ENCODE peak calls at places on chromosome 5, in six cellular contexts. E is body of pancreas, T is small intestine, C is choroid plexus epithelial cell, F is heart right ventricle, D is cardiac fibroblast. Q is an unnamed sample.

GRCh38 chr5:172383231-172383802 is 71.0 kb downstream of the SH3PXD2B start:
- DNase-seq in T (peak; percentile 76), F (no peak), C (peak; percentile 51), D (peak; percentile 80), E (peak; percentile 53), Q (peak; percentile 40)

GRCh38 chr5:111853748-111854147 is 96.8 kb upstream of the NREP start:
- DNase-seq in F (peak; percentile 18), E (no peak), T (no peak), C (peak; percentile 44), D (peak; percentile 66), Q (no peak)

GRCh38 chr5:62284946-62285891 is 20.8 kb upstream of the KIF2A start:
- DNase-seq in T (no peak), E (no peak), F (no peak), D (no peak), C (no peak), Q (no peak)

GRCh38 chr5:107535849-107536248 is 134.9 kb downstream of the EFNA5 start:
- DNase-seq in E (no peak), T (no peak), D (no peak), C (no peak), F (no peak), Q (no peak)

GRCh38 chr5:138450971-138451370 is 12.1 kb downstream of the REEP2 start:
- DNase-seq in E (no peak), F (no peak), C (no peak), D (no peak), T (no peak), Q (no peak)

GRCh38 chr5:141914154-141914743 is 9.4 kb upstream of the DELE1 start:
- DNase-seq in F (peak; percentile 25), E (peak; percentile 33), D (no peak), T (peak; percentile 49), C (peak; percentile 22), Q (no peak)

GRCh38 chr5:142053434-142054253 is 40.8 kb upstream of the GNPDA1 start:
- DNase-seq in F (peak; percentile 12), E (no peak), C (peak; percentile 40), D (peak; percentile 82), T (peak; percentile 17), Q (no peak)

GRCh38 chr5:77138981-77139380 is 51.9 kb upstream of the ZBED3 start:
- DNase-seq in D (peak; percentile 52), E (peak; percentile 12), C (peak; percentile 97), T (no peak), F (no peak), Q (peak; percentile 90)

GRCh38 chr5:143030349-143030748 is 260.2 kb downstream of the ARHGAP26 start:
- DNase-seq in T (no peak), E (no peak), F (no peak), D (no peak), C (no peak), Q (no peak)

GRCh38 chr5:169909945-169910344 is 70.3 kb downstream of the INSYN2B start:
- DNase-seq in D (no peak), E (no peak), T (no peak), C (no peak), F (no peak), Q (no peak)

GRCh38 chr5:126736141-126736540 is 40.8 kb upstream of the LMNB1 start:
- DNase-seq in D (no peak), T (no peak), C (no peak), F (no peak), E (no peak), Q (no peak)

GRCh38 chr5:154756871-154757646 is 1.9 kb downstream of the LARP1 start:
- DNase-seq in E (peak; percentile 63), C (peak; percentile 46), D (peak; percentile 37), F (peak; percentile 56), T (peak; percentile 55), Q (no peak)

GRCh38 chr5:154757647-154758406 is 2.6 kb downstream of the LARP1 start:
- DNase-seq in D (peak; percentile 30), F (no peak), T (peak; percentile 60), C (no peak), E (peak; percentile 61), Q (no peak)

GRCh38 chr5:154761062-154761740 is 6.0 kb downstream of the LARP1 start:
- DNase-seq in T (peak; percentile 17), F (no peak), C (no peak), D (no peak), E (no peak), Q (no peak)

GRCh38 chr5:154758501-154758900 is 3.3 kb downstream of the LARP1 start:
- DNase-seq in E (no peak), D (no peak), F (no peak), T (no peak), C (no peak), Q (no peak)

GRCh38 chr5:154758977-154759376 is 3.8 kb downstream of the LARP1 start:
- DNase-seq in F (no peak), D (no peak), C (no peak), E (no peak), T (no peak), Q (no peak)
- H3K4me3 ChIP-seq in F (no peak overlapping the region), D (no peak overlapping the region), C (no peak overlapping the region), E (no peak overlapping the region), T (no peak overlapping the region), Q (no peak overlapping the region)

GRCh38 chr5:66993882-66994281 is 202.7 kb downstream of the CD180 start:
- DNase-seq in D (no peak), E (no peak), C (no peak), F (no peak), T (no peak), Q (no peak)

GRCh38 chr5:66994790-66995189 is 201.8 kb downstream of the CD180 start:
- DNase-seq in C (no peak), T (no peak), F (no peak), E (no peak), D (no peak), Q (no peak)

GRCh38 chr5:66993448-66993847 is 203.2 kb downstream of the CD180 start:
- DNase-seq in C (no peak), F (no peak), T (no peak), D (no peak), E (no peak), Q (no peak)

GRCh38 chr5:66991746-66992145 is 204.9 kb downstream of the CD180 start:
- DNase-seq in T (no peak), E (no peak), C (no peak), F (no peak), D (no peak), Q (no peak)

DNA sequence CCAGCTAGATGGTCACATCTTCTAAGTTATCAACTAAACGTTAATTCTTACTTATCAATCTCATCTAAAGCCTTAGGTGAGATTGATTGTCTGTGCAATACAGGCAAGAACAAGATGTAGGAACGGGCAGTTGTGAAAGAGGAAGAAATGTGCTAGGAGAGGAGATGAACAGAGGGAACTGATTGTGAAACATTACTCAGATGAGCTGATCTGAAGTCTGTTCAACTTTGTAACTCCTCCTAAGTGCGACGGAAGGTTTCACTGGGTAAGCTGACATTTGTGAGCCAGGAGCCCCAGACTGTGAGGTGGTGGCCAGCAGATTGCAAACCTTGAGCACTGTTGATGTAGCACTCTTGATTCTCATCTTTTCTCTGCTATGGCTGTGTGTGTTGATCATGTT is 204.1 kb downstream of the CD180 start:
- DNase-seq in D (no peak), T (no peak), E (no peak), F (no peak), C (peak; percentile 45), Q (no peak)
- H3K4me3 ChIP-seq in D (no peak overlapping the region), T (no peak overlapping the region), E (no peak overlapping the region), F (no peak overlapping the region), C (no peak overlapping the region), Q (no peak overlapping the region)

DNA sequence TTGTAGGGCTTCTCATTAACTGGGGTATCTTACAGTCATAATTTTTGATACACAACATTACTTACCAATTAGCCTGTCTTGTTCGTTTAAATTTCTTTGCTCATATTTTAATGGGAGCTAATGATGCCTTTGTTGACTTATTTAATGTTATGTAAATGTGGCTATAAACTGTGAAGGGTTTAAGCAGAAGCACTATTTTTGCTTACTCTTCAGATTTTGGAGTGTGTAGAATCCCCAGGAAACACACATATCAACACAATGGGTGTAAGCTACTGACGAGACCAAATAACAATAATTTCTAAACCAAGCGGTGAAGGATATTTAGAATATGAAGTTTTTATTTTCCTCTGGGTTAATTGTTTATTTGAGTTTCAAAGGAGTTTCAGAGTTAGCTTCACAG is 452.5 kb downstream of the EBF1 start:
- DNase-seq in C (no peak), D (no peak), T (no peak), E (no peak), F (no peak), Q (no peak)
- H3K4me3 ChIP-seq in C (no peak overlapping the region), D (no peak overlapping the region), T (no peak overlapping the region), E (no peak overlapping the region), F (no peak overlapping the region), Q (no peak overlapping the region)

GRCh38 chr5:30605693-30606268 is 587.7 kb upstream of the CDH6 start:
- DNase-seq in F (no peak), D (no peak), T (peak; percentile 42), C (no peak), E (no peak), Q (no peak)

GRCh38 chr5:30604648-30605262 is 588.7 kb upstream of the CDH6 start:
- DNase-seq in E (no peak), D (no peak), T (no peak), C (no peak), F (no peak), Q (no peak)

DNA sequence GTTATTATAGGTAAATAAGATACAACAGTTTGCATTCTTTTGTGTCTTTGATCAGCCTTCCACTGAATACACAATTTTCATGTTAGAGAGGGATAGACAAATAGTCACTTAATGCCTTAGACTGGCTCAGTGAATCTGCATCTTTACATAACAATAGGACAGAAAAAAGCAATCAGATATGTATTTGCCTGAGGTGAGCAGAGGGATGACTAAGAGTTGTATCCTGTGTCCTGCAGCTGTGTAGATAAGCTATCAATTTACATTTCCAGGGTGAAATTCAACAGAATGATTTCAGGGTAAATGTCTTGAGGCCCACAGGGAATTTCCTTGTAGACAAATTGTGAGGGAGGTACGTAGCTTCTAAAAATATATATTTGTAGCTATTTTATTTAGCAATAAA is 586.2 kb upstream of the CDH6 start:
- DNase-seq in D (no peak), T (no peak), E (no peak), F (no peak), C (peak; percentile 2), Q (no peak)
- H3K4me3 ChIP-seq in D (no peak overlapping the region), T (no peak overlapping the region), E (no peak overlapping the region), F (no peak overlapping the region), C (no peak overlapping the region), Q (no peak overlapping the region)